ENCODE peak calls at places on chromosomes 16 and 17, in four cellular contexts. F, L, P and M are unnamed samples.

GRCh38 chr16:1916654-1916990 is 1.6 kb downstream of the HS3ST6 start:
- DNase-seq in F (no peak), L (no peak), P (no peak), M (no peak)

GRCh38 chr16:914453-914852 is 56.3 kb downstream of the LMF1 start:
- DNase-seq in F (no peak), L (peak; percentile 25), P (no peak), M (no peak)

GRCh38 chr17:22286337-22287041 is 594.2 kb downstream of the KCNJ18 start:
- DNase-seq in F (peak; percentile 59), L (no peak), P (peak; percentile 51), M (no peak)

GRCh38 chr16:59021751-59022150 is 287.6 kb upstream of the GOT2 start:
- DNase-seq in F (no peak), L (no peak), P (no peak), M (no peak)

GRCh38 chr16:79089735-79090284 is 510.7 kb downstream of the MAF start:
- DNase-seq in F (no peak), L (no peak), P (no peak), M (no peak)

GRCh38 chr17:31517524-31517923 is 126.0 kb downstream of the RAB11FIP4 start:
- DNase-seq in F (peak; percentile 67), L (no peak), P (no peak), M (peak; percentile 74)

GRCh38 chr17:50638851-50639767 is 4.4 kb downstream of the ABCC3 start:
- DNase-seq in F (peak; percentile 84), L (peak; percentile 96), P (peak; percentile 94), M (no peak)

GRCh38 chr17:45918241-45918745 is 23.9 kb downstream of the MAPT start:
- DNase-seq in F (no peak), L (no peak), P (no peak), M (no peak)

GRCh38 chr17:48570325-48571023 is 7.7 kb downstream of the HOXB4 start:
- DNase-seq in F (no peak), L (no peak), P (no peak), M (no peak)

GRCh38 chr17:3827124-3827773 is 18.8 kb downstream of the NCBP3 start:
- DNase-seq in F (no peak), L (peak; percentile 43), P (no peak), M (peak; percentile 68)

GRCh38 chr16:29756654-29757053 is 10.9 kb upstream of the C16orf54 start:
- DNase-seq in F (no peak), L (no peak), P (no peak), M (no peak)

GRCh38 chr17:62790554-62790953 is 17.6 kb downstream of the MARCHF10 start:
- DNase-seq in F (no peak), L (peak; percentile 75), P (no peak), M (no peak)

GRCh38 chr17:57662021-57662420 is 83.1 kb downstream of the CCDC182 start:
- DNase-seq in F (peak; percentile 8), L (no peak), P (peak; percentile 11), M (no peak)

GRCh38 chr17:41629826-41630670 is 5.7 kb upstream of the KRT17 start:
- DNase-seq in F (peak; percentile 22), L (no peak), P (no peak), M (no peak)

GRCh38 chr17:41629316-41629715 is 4.9 kb upstream of the KRT17 start:
- DNase-seq in F (no peak), L (no peak), P (no peak), M (no peak)

GRCh38 chr17:41631890-41632269 is 7.5 kb upstream of the KRT17 start:
- DNase-seq in F (no peak), L (no peak), P (no peak), M (no peak)

GRCh38 chr17:41632482-41633105 is 8.2 kb upstream of the KRT17 start:
- DNase-seq in F (no peak), L (no peak), P (no peak), M (no peak)

DNA sequence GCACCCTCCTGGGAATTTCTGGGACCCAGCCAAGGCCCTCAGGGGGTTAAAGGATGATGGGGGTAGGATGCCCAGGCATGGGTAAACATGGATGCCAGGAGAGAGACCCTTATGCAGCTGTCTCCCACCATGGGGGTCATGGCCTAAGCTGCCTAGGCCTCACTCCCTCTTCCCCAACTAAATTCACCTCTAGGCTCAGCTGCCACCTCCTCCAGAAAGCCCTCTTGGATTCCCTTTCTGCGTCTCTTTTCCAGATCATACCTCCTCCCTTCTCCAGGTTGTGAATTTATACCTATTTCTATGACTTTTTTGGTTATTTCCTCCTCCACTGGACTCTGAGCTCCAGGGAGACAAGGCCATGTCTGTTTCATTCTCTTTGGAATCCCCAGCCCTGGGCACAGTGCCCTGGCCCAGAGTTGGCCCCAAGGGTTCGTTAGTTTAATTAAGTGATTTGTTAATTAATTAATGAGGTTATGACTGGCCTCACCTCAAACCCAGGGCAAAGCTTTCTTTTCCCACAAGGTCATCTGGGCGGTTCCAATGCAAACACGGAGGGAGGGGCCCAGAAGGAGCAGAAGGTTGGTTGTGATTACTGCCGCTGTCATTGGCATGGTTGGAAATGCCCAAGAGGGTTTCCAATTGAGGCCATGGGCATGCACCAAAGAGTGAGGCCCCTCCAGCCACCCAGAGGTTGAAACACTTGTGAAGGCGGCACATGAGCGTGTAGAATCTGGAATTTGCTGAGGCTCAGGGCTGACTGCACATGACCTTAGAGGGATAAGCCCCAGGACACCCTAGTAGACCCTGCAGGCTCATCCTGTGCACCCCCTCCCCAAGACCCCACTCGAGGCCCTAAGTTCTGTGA is 6.9 kb upstream of the KRT17 start:
- DNase-seq in F (no peak), L (no peak), P (no peak), M (no peak)
- TF ChIP-seq CTCF in F (no peak), L (no peak), P (no peak), M (no peak)

DNA sequence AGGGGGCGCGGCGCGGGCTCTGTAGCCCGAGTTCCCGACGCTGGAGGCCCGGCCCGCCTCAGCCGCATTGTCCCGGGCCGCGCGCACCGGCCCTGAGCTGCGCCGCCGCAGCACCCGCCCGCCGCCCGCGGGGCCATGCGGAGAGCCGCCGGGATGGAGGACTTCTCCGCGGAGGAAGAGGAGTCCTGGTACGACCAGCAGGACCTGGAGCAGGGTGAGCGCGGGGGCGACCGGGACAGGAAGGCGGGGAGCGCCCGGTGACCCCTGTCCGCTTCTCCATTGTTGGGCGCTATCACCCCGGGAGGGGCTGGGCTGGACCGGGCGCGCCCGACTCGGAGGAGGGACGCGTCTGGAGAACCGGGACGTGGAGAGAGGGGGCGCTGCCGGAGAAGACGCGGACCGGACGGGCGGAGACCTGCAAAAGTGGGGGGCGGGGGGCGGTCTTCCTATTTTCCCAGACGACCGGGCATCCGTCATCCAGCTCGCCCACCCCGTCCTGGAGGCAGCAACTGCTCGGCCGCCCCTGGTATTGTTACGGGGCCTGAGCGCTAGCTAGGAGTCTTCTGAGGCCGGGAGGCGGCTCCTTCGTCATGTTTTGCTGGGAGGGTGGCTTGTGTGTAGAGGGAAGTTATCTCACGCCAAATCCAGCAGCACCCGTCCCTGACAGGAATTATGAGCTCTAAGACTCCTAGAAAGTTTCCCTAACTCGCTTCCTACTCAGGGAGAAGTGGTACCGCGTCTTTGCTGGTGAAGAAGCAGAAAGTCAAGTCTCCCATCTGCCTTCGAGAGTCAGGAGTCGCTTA is 678 bp downstream of the CDR2L start:
- DNase-seq in F (peak; percentile 85), L (no peak), P (peak; percentile 95), M (peak; percentile 78)
- TF ChIP-seq CTCF in F (no peak), L (no peak), P (peak; percentile 40), M (no peak)

GRCh38 chr17:40857535-40857934 is 9.5 kb downstream of the KRT12 start:
- DNase-seq in F (no peak), L (no peak), P (no peak), M (no peak)

GRCh38 chr17:40859536-40859935 is 7.5 kb downstream of the KRT12 start:
- DNase-seq in F (no peak), L (no peak), P (no peak), M (no peak)

GRCh38 chr17:40864661-40865380 is 2.2 kb downstream of the KRT12 start:
- DNase-seq in F (no peak), L (no peak), P (no peak), M (no peak)

GRCh38 chr17:40866838-40867237 is at the start of gene KRT12:
- DNase-seq in F (no peak), L (no peak), P (no peak), M (no peak)

GRCh38 chr17:40862985-40863733 is 3.9 kb downstream of the KRT12 start:
- DNase-seq in F (no peak), L (no peak), P (no peak), M (peak; percentile 74)
- TF ChIP-seq CTCF in F (no peak), L (no peak), P (no peak), M (peak; percentile 48)

GRCh38 chr16:25106567-25107465 is 4.7 kb upstream of the LCMT1 start:
- DNase-seq in F (peak; percentile 98), L (no peak), P (peak; percentile 98), M (peak; percentile 97)
- TF ChIP-seq CTCF in F (no peak), L (peak; percentile 43), P (no peak), M (no peak)

DNA sequence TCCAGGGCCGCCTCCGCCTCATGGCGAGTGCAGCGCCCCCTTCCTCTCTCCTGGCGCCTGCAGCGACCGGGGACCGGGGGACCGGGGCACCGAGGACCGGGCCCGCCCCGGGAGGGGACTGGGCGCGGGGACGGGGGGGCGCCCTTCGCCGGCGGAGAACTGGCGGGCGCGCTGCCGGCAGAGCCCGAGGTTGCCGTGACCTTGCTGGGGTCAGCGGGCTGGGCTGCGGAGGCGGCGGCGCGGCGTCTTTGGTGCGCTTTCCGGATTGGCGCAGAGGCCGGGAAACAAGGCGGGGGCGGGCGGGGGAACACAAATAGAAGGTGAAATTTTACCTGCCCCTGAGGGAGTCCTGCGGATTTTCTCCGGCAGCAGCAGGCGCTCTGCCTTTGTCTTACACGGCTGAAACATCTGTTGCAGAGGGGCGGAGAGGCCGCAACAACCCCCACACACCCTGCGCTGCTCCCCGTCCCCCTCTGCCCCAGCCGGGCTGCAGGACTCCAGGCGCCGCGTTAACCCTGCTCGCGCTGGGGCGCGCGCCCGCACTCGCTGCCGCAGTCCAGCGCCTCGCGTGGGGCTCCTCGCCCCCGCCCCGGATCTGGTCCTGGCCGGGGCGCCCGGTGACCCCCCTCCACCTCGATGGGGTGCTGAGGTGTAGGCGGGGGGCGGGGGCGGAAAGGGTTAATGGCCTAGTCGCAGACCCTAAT is 53.5 kb downstream of the SREBF1 start:
- DNase-seq in F (peak; percentile 85), L (no peak), P (no peak), M (peak; percentile 86)
- TF ChIP-seq CTCF in F (peak; percentile 9), L (peak; percentile 70), P (no peak), M (peak; percentile 37)